ENCODE peak calls at places on chromosomes 6 and 20, in ten cellular contexts. One of them, this sample, is unnamed.

GRCh38 chr20:38601216-38602184 is at the start of gene ARHGAP40:
- DNase-seq in adrenal gland: no peak
- DNase-seq in HCT116: peak
- DNase-seq in A549: no peak
- DNase-seq in H9: peak
- DNase-seq in psoas muscle: no peak
- DNase-seq in heart left ventricle: no peak
- DNase-seq in RWPE2: peak
- DNase-seq in transverse colon: peak
- DNase-seq in pancreas: no peak
- DNase-seq in this sample: no peak

GRCh38 chr20:51803157-51803854 is 985 bp upstream of the SALL4 start:
- DNase-seq in adrenal gland: no peak
- DNase-seq in HCT116: no peak
- DNase-seq in A549: peak
- DNase-seq in H9: no peak
- DNase-seq in psoas muscle: no peak
- DNase-seq in heart left ventricle: no peak
- DNase-seq in RWPE2: peak
- DNase-seq in transverse colon: no peak
- DNase-seq in pancreas: no peak
- DNase-seq in this sample: no peak

GRCh38 chr20:45061244-45061643 is 39.7 kb downstream of the KCNS1 start:
- DNase-seq in adrenal gland: no peak
- DNase-seq in HCT116: peak
- DNase-seq in A549: peak
- DNase-seq in H9: no peak
- DNase-seq in psoas muscle: no peak
- DNase-seq in heart left ventricle: no peak
- DNase-seq in RWPE2: peak
- DNase-seq in transverse colon: no peak
- DNase-seq in pancreas: no peak
- DNase-seq in this sample: no peak

GRCh38 chr6:163327936-163328335 is 86.6 kb upstream of the QKI start:
- DNase-seq in adrenal gland: no peak
- DNase-seq in HCT116: no peak
- DNase-seq in A549: no peak
- DNase-seq in H9: no peak
- DNase-seq in psoas muscle: no peak
- DNase-seq in heart left ventricle: no peak
- DNase-seq in RWPE2: no peak
- DNase-seq in transverse colon: no peak
- DNase-seq in pancreas: no peak
- DNase-seq in this sample: no peak

GRCh38 chr6:90302320-90302719 is 5.7 kb upstream of the BACH2 start:
- DNase-seq in adrenal gland: no peak
- DNase-seq in HCT116: no peak
- DNase-seq in A549: no peak
- DNase-seq in H9: no peak
- DNase-seq in psoas muscle: no peak
- DNase-seq in heart left ventricle: no peak
- DNase-seq in RWPE2: no peak
- DNase-seq in transverse colon: no peak
- DNase-seq in pancreas: no peak
- DNase-seq in this sample: no peak

GRCh38 chr6:151992091-151992490 is 184.6 kb downstream of the ESR1 start:
- DNase-seq in adrenal gland: no peak
- DNase-seq in HCT116: no peak
- DNase-seq in A549: no peak
- DNase-seq in H9: no peak
- DNase-seq in psoas muscle: no peak
- DNase-seq in heart left ventricle: no peak
- DNase-seq in RWPE2: no peak
- DNase-seq in transverse colon: no peak
- DNase-seq in pancreas: no peak
- DNase-seq in this sample: no peak

GRCh38 chr6:63674635-63675034 is 39.0 kb downstream of the PHF3 start:
- DNase-seq in adrenal gland: no peak
- DNase-seq in HCT116: no peak
- DNase-seq in A549: no peak
- DNase-seq in H9: no peak
- DNase-seq in psoas muscle: no peak
- DNase-seq in heart left ventricle: no peak
- DNase-seq in RWPE2: no peak
- DNase-seq in transverse colon: no peak
- DNase-seq in pancreas: no peak
- DNase-seq in this sample: no peak

GRCh38 chr6:121436966-121437756 is 1.7 kb downstream of the GJA1 start:
- DNase-seq in adrenal gland: peak
- DNase-seq in HCT116: no peak
- DNase-seq in A549: peak
- DNase-seq in H9: no peak
- DNase-seq in psoas muscle: peak
- DNase-seq in heart left ventricle: peak
- DNase-seq in RWPE2: peak
- DNase-seq in transverse colon: peak
- DNase-seq in pancreas: peak
- DNase-seq in this sample: peak

GRCh38 chr20:32461836-32462600 is 103.9 kb downstream of the ASXL1 start:
- DNase-seq in adrenal gland: no peak
- DNase-seq in HCT116: no peak
- DNase-seq in A549: no peak
- DNase-seq in H9: no peak
- DNase-seq in psoas muscle: no peak
- DNase-seq in heart left ventricle: no peak
- DNase-seq in RWPE2: peak
- DNase-seq in transverse colon: no peak
- DNase-seq in pancreas: no peak
- DNase-seq in this sample: no peak

GRCh38 chr20:43844778-43845614 is 69.7 kb upstream of the TOX2 start:
- DNase-seq in adrenal gland: peak
- DNase-seq in HCT116: peak
- DNase-seq in A549: peak
- DNase-seq in H9: no peak
- DNase-seq in psoas muscle: peak
- DNase-seq in heart left ventricle: peak
- DNase-seq in RWPE2: peak
- DNase-seq in transverse colon: no peak
- DNase-seq in pancreas: no peak
- DNase-seq in this sample: no peak

GRCh38 chr6:74167951-74168350 is 471.9 kb downstream of the CD109 start:
- DNase-seq in adrenal gland: no peak
- DNase-seq in HCT116: no peak
- DNase-seq in A549: no peak
- DNase-seq in H9: no peak
- DNase-seq in psoas muscle: no peak
- DNase-seq in heart left ventricle: no peak
- DNase-seq in RWPE2: no peak
- DNase-seq in transverse colon: no peak
- DNase-seq in pancreas: no peak
- DNase-seq in this sample: no peak

GRCh38 chr6:74170118-74170517 is 474.1 kb downstream of the CD109 start:
- DNase-seq in adrenal gland: no peak
- DNase-seq in HCT116: no peak
- DNase-seq in A549: no peak
- DNase-seq in H9: no peak
- DNase-seq in psoas muscle: no peak
- DNase-seq in heart left ventricle: no peak
- DNase-seq in RWPE2: no peak
- DNase-seq in transverse colon: no peak
- DNase-seq in pancreas: no peak
- DNase-seq in this sample: no peak

GRCh38 chr6:74166849-74167248 is 470.8 kb downstream of the CD109 start:
- DNase-seq in adrenal gland: no peak
- DNase-seq in HCT116: no peak
- DNase-seq in A549: no peak
- DNase-seq in H9: no peak
- DNase-seq in psoas muscle: no peak
- DNase-seq in heart left ventricle: no peak
- DNase-seq in RWPE2: no peak
- DNase-seq in transverse colon: no peak
- DNase-seq in pancreas: no peak
- DNase-seq in this sample: no peak

DNA sequence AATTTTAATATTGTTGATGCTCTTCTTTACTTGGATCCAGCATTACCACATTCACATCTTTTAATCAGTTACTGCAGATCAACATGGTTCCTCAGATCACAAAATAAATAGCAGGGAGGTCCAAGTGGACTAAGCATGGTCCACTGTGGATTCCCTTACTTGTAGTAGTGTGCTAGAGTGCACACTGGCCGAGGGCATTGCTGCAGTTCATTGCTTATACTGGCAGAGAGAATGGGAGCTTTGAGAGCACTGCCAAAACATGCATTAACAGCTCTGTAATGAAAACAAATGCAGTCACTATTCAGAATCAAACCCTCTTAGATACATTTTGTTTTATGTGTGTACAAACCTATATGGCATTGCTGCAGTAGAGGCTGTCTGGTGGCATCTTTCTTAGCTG is 471.5 kb downstream of the CD109 start:
- DNase-seq in adrenal gland: no peak
- DNase-seq in HCT116: no peak
- DNase-seq in A549: no peak
- DNase-seq in H9: no peak
- DNase-seq in psoas muscle: no peak
- DNase-seq in heart left ventricle: no peak
- DNase-seq in RWPE2: no peak
- DNase-seq in transverse colon: no peak
- DNase-seq in pancreas: no peak
- DNase-seq in this sample: no peak
- H3K27ac ChIP-seq in adrenal gland: no peak
- H3K27ac ChIP-seq in HCT116: no peak
- H3K27ac ChIP-seq in A549: no peak
- H3K27ac ChIP-seq in H9: no peak
- H3K27ac ChIP-seq in psoas muscle: no peak
- H3K27ac ChIP-seq in heart left ventricle: no peak
- H3K27ac ChIP-seq in RWPE2: no peak
- H3K27ac ChIP-seq in transverse colon: no peak
- H3K27ac ChIP-seq in pancreas: no peak
- H3K27ac ChIP-seq in this sample: no peak

GRCh38 chr6:18990313-18990978 is 603.3 kb downstream of the RNF144B start:
- DNase-seq in adrenal gland: peak
- DNase-seq in HCT116: peak
- DNase-seq in A549: peak
- DNase-seq in H9: peak
- DNase-seq in psoas muscle: peak
- DNase-seq in heart left ventricle: peak
- DNase-seq in RWPE2: peak
- DNase-seq in transverse colon: peak
- DNase-seq in pancreas: peak
- DNase-seq in this sample: peak
- TF ChIP-seq CTCF in adrenal gland: peak
- TF ChIP-seq CTCF in HCT116: peak
- TF ChIP-seq CTCF in A549: peak
- TF ChIP-seq CTCF in H9: peak
- TF ChIP-seq CTCF in psoas muscle: peak
- TF ChIP-seq CTCF in heart left ventricle: peak
- TF ChIP-seq CTCF in RWPE2: peak
- TF ChIP-seq CTCF in transverse colon: peak
- TF ChIP-seq CTCF in pancreas: peak
- TF ChIP-seq CTCF in this sample: peak

GRCh38 chr6:6333498-6333897 is 13.0 kb upstream of the F13A1 start:
- DNase-seq in adrenal gland: no peak
- DNase-seq in HCT116: no peak
- DNase-seq in A549: no peak
- DNase-seq in H9: no peak
- DNase-seq in psoas muscle: no peak
- DNase-seq in heart left ventricle: no peak
- DNase-seq in RWPE2: no peak
- DNase-seq in transverse colon: no peak
- DNase-seq in pancreas: no peak
- DNase-seq in this sample: no peak
- H3K27ac ChIP-seq in adrenal gland: no peak
- H3K27ac ChIP-seq in HCT116: no peak
- H3K27ac ChIP-seq in A549: no peak
- H3K27ac ChIP-seq in H9: no peak
- H3K27ac ChIP-seq in psoas muscle: no peak
- H3K27ac ChIP-seq in heart left ventricle: no peak
- H3K27ac ChIP-seq in RWPE2: no peak
- H3K27ac ChIP-seq in transverse colon: no peak
- H3K27ac ChIP-seq in pancreas: no peak
- H3K27ac ChIP-seq in this sample: no peak

GRCh38 chr20:21509079-21509596 is 4.7 kb downstream of the NKX2-2 start:
- DNase-seq in adrenal gland: no peak
- DNase-seq in HCT116: no peak
- DNase-seq in A549: no peak
- DNase-seq in H9: no peak
- DNase-seq in psoas muscle: no peak
- DNase-seq in heart left ventricle: no peak
- DNase-seq in RWPE2: no peak
- DNase-seq in transverse colon: no peak
- DNase-seq in pancreas: no peak
- DNase-seq in this sample: no peak

GRCh38 chr20:21510995-21511394 is 2.9 kb downstream of the NKX2-2 start:
- DNase-seq in adrenal gland: no peak
- DNase-seq in HCT116: no peak
- DNase-seq in A549: no peak
- DNase-seq in H9: no peak
- DNase-seq in psoas muscle: no peak
- DNase-seq in heart left ventricle: no peak
- DNase-seq in RWPE2: no peak
- DNase-seq in transverse colon: no peak
- DNase-seq in pancreas: no peak
- DNase-seq in this sample: no peak

GRCh38 chr20:21510414-21510971 is 3.4 kb downstream of the NKX2-2 start:
- DNase-seq in adrenal gland: no peak
- DNase-seq in HCT116: no peak
- DNase-seq in A549: no peak
- DNase-seq in H9: peak
- DNase-seq in psoas muscle: no peak
- DNase-seq in heart left ventricle: no peak
- DNase-seq in RWPE2: no peak
- DNase-seq in transverse colon: no peak
- DNase-seq in pancreas: no peak
- DNase-seq in this sample: no peak

GRCh38 chr20:21508230-21509078 is 5.4 kb downstream of the NKX2-2 start:
- DNase-seq in adrenal gland: no peak
- DNase-seq in HCT116: no peak
- DNase-seq in A549: no peak
- DNase-seq in H9: peak
- DNase-seq in psoas muscle: no peak
- DNase-seq in heart left ventricle: no peak
- DNase-seq in RWPE2: no peak
- DNase-seq in transverse colon: no peak
- DNase-seq in pancreas: no peak
- DNase-seq in this sample: no peak

GRCh38 chr20:21509597-21510331 is 4.1 kb downstream of the NKX2-2 start:
- DNase-seq in adrenal gland: no peak
- DNase-seq in HCT116: no peak
- DNase-seq in A549: peak
- DNase-seq in H9: peak
- DNase-seq in psoas muscle: no peak
- DNase-seq in heart left ventricle: no peak
- DNase-seq in RWPE2: no peak
- DNase-seq in transverse colon: no peak
- DNase-seq in pancreas: no peak
- DNase-seq in this sample: no peak
- TF ChIP-seq CTCF in adrenal gland: no peak
- TF ChIP-seq CTCF in HCT116: no peak
- TF ChIP-seq CTCF in A549: no peak
- TF ChIP-seq CTCF in H9: no peak
- TF ChIP-seq CTCF in psoas muscle: no peak
- TF ChIP-seq CTCF in heart left ventricle: no peak
- TF ChIP-seq CTCF in RWPE2: peak
- TF ChIP-seq CTCF in transverse colon: no peak
- TF ChIP-seq CTCF in pancreas: no peak
- TF ChIP-seq CTCF in this sample: peak

GRCh38 chr6:3500262-3501001 is 43.6 kb upstream of the SLC22A23 start:
- DNase-seq in adrenal gland: no peak
- DNase-seq in HCT116: no peak
- DNase-seq in A549: no peak
- DNase-seq in H9: no peak
- DNase-seq in psoas muscle: no peak
- DNase-seq in heart left ventricle: no peak
- DNase-seq in RWPE2: no peak
- DNase-seq in transverse colon: no peak
- DNase-seq in pancreas: no peak
- DNase-seq in this sample: no peak
- H3K27ac ChIP-seq in adrenal gland: no peak
- H3K27ac ChIP-seq in HCT116: no peak
- H3K27ac ChIP-seq in A549: no peak
- H3K27ac ChIP-seq in H9: no peak
- H3K27ac ChIP-seq in psoas muscle: no peak
- H3K27ac ChIP-seq in heart left ventricle: no peak
- H3K27ac ChIP-seq in RWPE2: peak
- H3K27ac ChIP-seq in transverse colon: no peak
- H3K27ac ChIP-seq in pancreas: no peak
- H3K27ac ChIP-seq in this sample: no peak

This sample was measured in upper lobe of right lung.